ENCODE peak calls at places on chromosomes 16 and 17, in eight cellular contexts. One of them, this sample, is unnamed.

GRCh38 chr17:45172541-45173286 is 11.0 kb downstream of the HEXIM2 start:
- DNase-seq in fibroblast of the aortic adventitia: peak
- DNase-seq in fibroblast of lung: peak
- DNase-seq in substantia nigra: peak
- DNase-seq in fibroblast of pulmonary artery: peak
- DNase-seq in colonic mucosa: peak
- DNase-seq in activated gamma-delta T cell treated with anti-CD3 and anti-CD28 coated beads, Interleukin-2, amount 50 U/mL, for 16 hours: peak
- DNase-seq in gastrocnemius medialis: peak
- DNase-seq in this sample: peak

GRCh38 chr16:53829186-53829747 is 125.3 kb downstream of the FTO start:
- DNase-seq in colonic mucosa: no peak
- DNase-seq in fibroblast of pulmonary artery: peak
- DNase-seq in activated gamma-delta T cell treated with anti-CD3 and anti-CD28 coated beads, Interleukin-2, amount 50 U/mL, for 16 hours: no peak
- DNase-seq in substantia nigra: no peak
- DNase-seq in fibroblast of the aortic adventitia: peak
- DNase-seq in fibroblast of lung: peak
- DNase-seq in gastrocnemius medialis: no peak
- DNase-seq in this sample: no peak

GRCh38 chr16:11084484-11085024 is 140.2 kb downstream of the CLEC16A start:
- DNase-seq in fibroblast of lung: peak
- DNase-seq in activated gamma-delta T cell treated with anti-CD3 and anti-CD28 coated beads, Interleukin-2, amount 50 U/mL, for 16 hours: no peak
- DNase-seq in fibroblast of the aortic adventitia: peak
- DNase-seq in gastrocnemius medialis: peak
- DNase-seq in colonic mucosa: no peak
- DNase-seq in fibroblast of pulmonary artery: peak
- DNase-seq in substantia nigra: no peak
- DNase-seq in this sample: no peak

GRCh38 chr16:9047689-9048301 is 43.6 kb upstream of the HAPSTR1 start:
- DNase-seq in substantia nigra: peak
- DNase-seq in fibroblast of pulmonary artery: peak
- DNase-seq in activated gamma-delta T cell treated with anti-CD3 and anti-CD28 coated beads, Interleukin-2, amount 50 U/mL, for 16 hours: peak
- DNase-seq in colonic mucosa: peak
- DNase-seq in gastrocnemius medialis: peak
- DNase-seq in fibroblast of the aortic adventitia: peak
- DNase-seq in fibroblast of lung: peak
- DNase-seq in this sample: peak

GRCh38 chr17:364308-364707 is 11.7 kb upstream of the RPH3AL start:
- DNase-seq in activated gamma-delta T cell treated with anti-CD3 and anti-CD28 coated beads, Interleukin-2, amount 50 U/mL, for 16 hours: no peak
- DNase-seq in substantia nigra: no peak
- DNase-seq in gastrocnemius medialis: no peak
- DNase-seq in fibroblast of pulmonary artery: no peak
- DNase-seq in colonic mucosa: no peak
- DNase-seq in fibroblast of lung: no peak
- DNase-seq in fibroblast of the aortic adventitia: no peak
- DNase-seq in this sample: no peak

GRCh38 chr17:35161281-35161761 is 13.7 kb downstream of the UNC45B start:
- DNase-seq in fibroblast of the aortic adventitia: no peak
- DNase-seq in fibroblast of pulmonary artery: peak
- DNase-seq in colonic mucosa: no peak
- DNase-seq in substantia nigra: no peak
- DNase-seq in gastrocnemius medialis: no peak
- DNase-seq in activated gamma-delta T cell treated with anti-CD3 and anti-CD28 coated beads, Interleukin-2, amount 50 U/mL, for 16 hours: no peak
- DNase-seq in fibroblast of lung: no peak
- DNase-seq in this sample: no peak

GRCh38 chr16:79997257-79997656 is 396.7 kb upstream of the MAF start:
- DNase-seq in colonic mucosa: no peak
- DNase-seq in fibroblast of lung: peak
- DNase-seq in fibroblast of pulmonary artery: peak
- DNase-seq in fibroblast of the aortic adventitia: no peak
- DNase-seq in activated gamma-delta T cell treated with anti-CD3 and anti-CD28 coated beads, Interleukin-2, amount 50 U/mL, for 16 hours: no peak
- DNase-seq in substantia nigra: no peak
- DNase-seq in gastrocnemius medialis: no peak
- DNase-seq in this sample: no peak

GRCh38 chr17:31415004-31415454 is 23.6 kb downstream of the RAB11FIP4 start:
- DNase-seq in fibroblast of pulmonary artery: no peak
- DNase-seq in fibroblast of the aortic adventitia: no peak
- DNase-seq in activated gamma-delta T cell treated with anti-CD3 and anti-CD28 coated beads, Interleukin-2, amount 50 U/mL, for 16 hours: no peak
- DNase-seq in fibroblast of lung: no peak
- DNase-seq in colonic mucosa: no peak
- DNase-seq in gastrocnemius medialis: no peak
- DNase-seq in substantia nigra: no peak
- DNase-seq in this sample: no peak

GRCh38 chr17:66949501-66949900 is 15.0 kb upstream of the CACNG4 start:
- DNase-seq in gastrocnemius medialis: no peak
- DNase-seq in activated gamma-delta T cell treated with anti-CD3 and anti-CD28 coated beads, Interleukin-2, amount 50 U/mL, for 16 hours: no peak
- DNase-seq in fibroblast of the aortic adventitia: peak
- DNase-seq in substantia nigra: no peak
- DNase-seq in fibroblast of pulmonary artery: peak
- DNase-seq in colonic mucosa: no peak
- DNase-seq in fibroblast of lung: peak
- DNase-seq in this sample: no peak

GRCh38 chr16:81818514-81819304 is 39.6 kb downstream of the PLCG2 start:
- DNase-seq in colonic mucosa: no peak
- DNase-seq in activated gamma-delta T cell treated with anti-CD3 and anti-CD28 coated beads, Interleukin-2, amount 50 U/mL, for 16 hours: no peak
- DNase-seq in fibroblast of the aortic adventitia: no peak
- DNase-seq in fibroblast of pulmonary artery: no peak
- DNase-seq in gastrocnemius medialis: no peak
- DNase-seq in substantia nigra: no peak
- DNase-seq in fibroblast of lung: no peak
- DNase-seq in this sample: no peak

GRCh38 chr17:5425826-5426225 is 5.8 kb downstream of the RPAIN start:
- DNase-seq in fibroblast of the aortic adventitia: no peak
- DNase-seq in fibroblast of lung: no peak
- DNase-seq in substantia nigra: no peak
- DNase-seq in colonic mucosa: no peak
- DNase-seq in gastrocnemius medialis: no peak
- DNase-seq in activated gamma-delta T cell treated with anti-CD3 and anti-CD28 coated beads, Interleukin-2, amount 50 U/mL, for 16 hours: no peak
- DNase-seq in fibroblast of pulmonary artery: no peak
- DNase-seq in this sample: no peak

GRCh38 chr17:66540131-66540781 is 237.8 kb downstream of the PRKCA start:
- DNase-seq in substantia nigra: peak
- DNase-seq in gastrocnemius medialis: no peak
- DNase-seq in fibroblast of pulmonary artery: peak
- DNase-seq in fibroblast of lung: peak
- DNase-seq in colonic mucosa: no peak
- DNase-seq in fibroblast of the aortic adventitia: peak
- DNase-seq in activated gamma-delta T cell treated with anti-CD3 and anti-CD28 coated beads, Interleukin-2, amount 50 U/mL, for 16 hours: no peak
- DNase-seq in this sample: peak

GRCh38 chr16:84726670-84727467 is 27.1 kb downstream of the USP10 start:
- DNase-seq in gastrocnemius medialis: no peak
- DNase-seq in fibroblast of pulmonary artery: no peak
- DNase-seq in substantia nigra: no peak
- DNase-seq in fibroblast of lung: no peak
- DNase-seq in colonic mucosa: peak
- DNase-seq in activated gamma-delta T cell treated with anti-CD3 and anti-CD28 coated beads, Interleukin-2, amount 50 U/mL, for 16 hours: no peak
- DNase-seq in fibroblast of the aortic adventitia: no peak
- DNase-seq in this sample: no peak

GRCh38 chr16:10931133-10931532 is 11.1 kb downstream of the DEXI start:
- DNase-seq in fibroblast of the aortic adventitia: no peak
- DNase-seq in fibroblast of pulmonary artery: no peak
- DNase-seq in activated gamma-delta T cell treated with anti-CD3 and anti-CD28 coated beads, Interleukin-2, amount 50 U/mL, for 16 hours: no peak
- DNase-seq in gastrocnemius medialis: no peak
- DNase-seq in fibroblast of lung: no peak
- DNase-seq in colonic mucosa: no peak
- DNase-seq in substantia nigra: no peak
- DNase-seq in this sample: no peak

GRCh38 chr16:27538508-27538907 is 11.2 kb downstream of the GTF3C1 start:
- DNase-seq in activated gamma-delta T cell treated with anti-CD3 and anti-CD28 coated beads, Interleukin-2, amount 50 U/mL, for 16 hours: no peak
- DNase-seq in gastrocnemius medialis: no peak
- DNase-seq in fibroblast of pulmonary artery: peak
- DNase-seq in colonic mucosa: no peak
- DNase-seq in substantia nigra: no peak
- DNase-seq in fibroblast of the aortic adventitia: no peak
- DNase-seq in fibroblast of lung: no peak
- DNase-seq in this sample: no peak

GRCh38 chr17:49908782-49909714 is 59.9 kb upstream of the DLX4 start:
- DNase-seq in activated gamma-delta T cell treated with anti-CD3 and anti-CD28 coated beads, Interleukin-2, amount 50 U/mL, for 16 hours: no peak
- DNase-seq in colonic mucosa: no peak
- DNase-seq in substantia nigra: no peak
- DNase-seq in gastrocnemius medialis: no peak
- DNase-seq in fibroblast of pulmonary artery: no peak
- DNase-seq in fibroblast of the aortic adventitia: no peak
- DNase-seq in fibroblast of lung: no peak
- DNase-seq in this sample: no peak

GRCh38 chr16:675884-676564 is 553 bp downstream of the RHBDL1 start:
- DNase-seq in activated gamma-delta T cell treated with anti-CD3 and anti-CD28 coated beads, Interleukin-2, amount 50 U/mL, for 16 hours: no peak
- DNase-seq in fibroblast of the aortic adventitia: no peak
- DNase-seq in fibroblast of pulmonary artery: no peak
- DNase-seq in fibroblast of lung: no peak
- DNase-seq in gastrocnemius medialis: no peak
- DNase-seq in substantia nigra: no peak
- DNase-seq in colonic mucosa: no peak
- DNase-seq in this sample: no peak

GRCh38 chr17:29138991-29139682 is 41.1 kb downstream of the MYO18A start:
- DNase-seq in fibroblast of lung: no peak
- DNase-seq in substantia nigra: peak
- DNase-seq in activated gamma-delta T cell treated with anti-CD3 and anti-CD28 coated beads, Interleukin-2, amount 50 U/mL, for 16 hours: no peak
- DNase-seq in colonic mucosa: peak
- DNase-seq in gastrocnemius medialis: peak
- DNase-seq in fibroblast of the aortic adventitia: no peak
- DNase-seq in fibroblast of pulmonary artery: no peak
- DNase-seq in this sample: no peak

GRCh38 chr16:66902648-66903543 is 15.8 kb downstream of the CDH16 start:
- DNase-seq in activated gamma-delta T cell treated with anti-CD3 and anti-CD28 coated beads, Interleukin-2, amount 50 U/mL, for 16 hours: no peak
- DNase-seq in fibroblast of the aortic adventitia: no peak
- DNase-seq in colonic mucosa: no peak
- DNase-seq in fibroblast of pulmonary artery: no peak
- DNase-seq in substantia nigra: no peak
- DNase-seq in fibroblast of lung: no peak
- DNase-seq in gastrocnemius medialis: no peak
- DNase-seq in this sample: no peak